ENCODE peak calls at places on chromosomes 13 and 19, in ten cellular contexts. B is endothelial cell of umbilical vein, F is ascending aorta, M is H1, A is neural progenitor cell, P is Peyer's patch, T is osteoblast, H is RWPE2, U is hepatocyte, R is psoas muscle. Q is an unnamed sample.
A peak's percentile ranks its signal among the peaks of the same experiment; 100 is the strongest.

GRCh38 chr19:5968431-5969373 is 9.2 kb downstream of the RANBP3 start:
- DNase-seq in B (peak; percentile 54), F (no peak), M (no peak), A (no peak), P (no peak), T (peak; percentile 70), H (no peak), U (no peak), R (no peak), Q (no peak)

GRCh38 chr19:42270346-42271044 is 1.4 kb downstream of the CIC start:
- DNase-seq in B (peak; percentile 72), F (peak; percentile 89), M (no peak), A (no peak), P (peak; percentile 75), T (peak; percentile 98), H (peak; percentile 89), U (no peak), R (peak; percentile 56), Q (peak; percentile 53)

GRCh38 chr19:43809762-43810696 is 7.8 kb upstream of the LYPD5 start:
- DNase-seq in B (peak; percentile 58), F (no peak), M (no peak), A (peak; percentile 71), P (no peak), T (no peak), H (no peak), U (peak; percentile 67), R (no peak), Q (no peak)

GRCh38 chr13:33193428-33193974 is 92.1 kb downstream of the STARD13 start:
- DNase-seq in B (peak; percentile 79), F (no peak), M (no peak), A (peak; percentile 73), P (no peak), T (no peak), H (no peak), U (no peak), R (no peak), Q (no peak)

GRCh38 chr13:98462241-98462882 is 114.5 kb downstream of the STK24 start:
- DNase-seq in B (no peak), F (no peak), M (no peak), A (no peak), P (no peak), T (peak; percentile 64), H (no peak), U (no peak), R (no peak), Q (no peak)

GRCh38 chr13:53405616-53406015 is 377.0 kb downstream of the OLFM4 start:
- DNase-seq in B (no peak), F (no peak), M (peak; percentile 51), A (peak; percentile 91), P (no peak), T (no peak), H (no peak), U (peak; percentile 22), R (no peak), Q (no peak)

GRCh38 chr19:34416021-34416545 is 11.9 kb downstream of the PDCD2L start:
- DNase-seq in B (no peak), F (peak; percentile 40), M (no peak), A (no peak), P (peak; percentile 9), T (no peak), H (no peak), U (no peak), R (no peak), Q (no peak)

GRCh38 chr13:66154354-66154753 is 1075.8 kb downstream of the PCDH9 start:
- DNase-seq in B (no peak), F (no peak), M (no peak), A (no peak), P (no peak), T (no peak), H (no peak), U (no peak), R (no peak), Q (no peak)

GRCh38 chr19:21581646-21582045 is 76.2 kb downstream of the ZNF429 start:
- DNase-seq in B (no peak), F (no peak), M (no peak), A (no peak), P (no peak), T (no peak), H (no peak), U (no peak), R (no peak), Q (no peak)

GRCh38 chr19:21585491-21585890 is 80.1 kb downstream of the ZNF429 start:
- DNase-seq in B (no peak), F (no peak), M (no peak), A (no peak), P (no peak), T (no peak), H (no peak), U (no peak), R (no peak), Q (no peak)

GRCh38 chr19:21584532-21584931 is 79.1 kb downstream of the ZNF429 start:
- DNase-seq in B (no peak), F (no peak), M (no peak), A (no peak), P (no peak), T (no peak), H (no peak), U (no peak), R (no peak), Q (no peak)

GRCh38 chr19:21580818-21581217 is 75.4 kb downstream of the ZNF429 start:
- DNase-seq in B (no peak), F (no peak), M (no peak), A (no peak), P (no peak), T (no peak), H (no peak), U (no peak), R (no peak), Q (no peak)

GRCh38 chr19:21580101-21580500 is 74.7 kb downstream of the ZNF429 start:
- DNase-seq in B (no peak), F (no peak), M (no peak), A (no peak), P (peak; percentile 2), T (no peak), H (no peak), U (no peak), R (no peak), Q (no peak)
- H3K9me3 ChIP-seq in B (peaks cover 11% of the 10 kb centered on the region), F (no peaks in the 10 kb centered on the region), M (no peaks in the 10 kb centered on the region), A (peaks cover 5% of the 10 kb centered on the region), P (no peaks in the 10 kb centered on the region), T (no peaks in the 10 kb centered on the region), H (peaks cover 4% of the 10 kb centered on the region), U (peaks cover 4% of the 10 kb centered on the region), R (no peaks in the 10 kb centered on the region), Q (no peaks in the 10 kb centered on the region)

DNA sequence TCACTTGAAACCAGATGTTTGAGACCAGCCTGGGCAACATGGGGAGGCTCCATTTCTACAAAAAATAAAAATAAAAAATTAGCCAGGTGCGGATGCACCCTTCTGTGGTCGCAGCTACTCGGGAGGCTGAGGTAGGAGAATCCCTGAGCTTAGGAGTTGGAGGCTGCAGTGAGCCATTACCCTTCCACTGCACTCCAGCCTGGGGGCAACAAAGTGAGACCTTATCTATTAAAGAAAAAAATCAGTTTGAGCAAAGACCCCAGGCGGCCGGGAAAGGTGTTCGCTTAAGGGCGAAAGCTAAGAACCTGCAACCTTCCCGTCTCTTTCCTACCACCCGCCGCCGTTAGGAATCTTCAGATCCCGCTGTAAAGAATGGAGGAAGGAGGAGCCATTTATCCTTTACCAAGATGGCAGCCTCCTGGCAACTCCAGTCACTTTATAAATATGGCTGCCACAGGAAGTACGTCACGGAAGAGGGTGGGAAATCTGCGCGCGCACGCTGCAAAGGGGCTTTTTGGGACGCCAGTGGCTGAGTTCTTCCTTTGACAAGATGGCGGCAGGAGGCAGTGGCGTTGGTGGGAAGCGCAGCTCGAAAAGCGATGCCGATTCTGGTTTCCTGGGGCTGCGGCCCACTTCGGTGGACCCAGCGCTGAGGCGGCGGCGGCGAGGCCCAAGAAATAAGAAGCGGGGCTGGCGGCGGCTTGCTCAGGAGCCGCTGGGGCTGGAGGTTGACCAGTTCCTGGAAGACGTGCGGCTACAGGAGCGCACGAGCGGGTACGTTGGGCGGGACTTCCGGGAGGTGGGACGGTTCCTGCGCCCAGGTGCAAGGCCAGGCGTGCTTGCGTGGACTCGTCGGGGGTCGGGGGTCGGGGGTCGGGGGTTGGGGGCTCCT is at the start of gene NOP53:
- DNase-seq in B (peak; percentile 98), F (peak; percentile 98), M (peak; percentile 98), A (peak; percentile 98), P (peak; percentile 98), T (peak; percentile 99), H (peak; percentile 87), U (peak; percentile 98), R (peak; percentile 97), Q (peak; percentile 97)
- TF ChIP-seq CTCF in B (no peak), F (no peak), M (no peak), A (no peak), P (peak; percentile 25), T (no peak), H (no peak), U (peak; percentile 1), R (no peak), Q (peak; percentile 22)

GRCh38 chr19:12350185-12350889 is 15.1 kb downstream of the ZNF442 start:
- DNase-seq in B (no peak), F (no peak), M (no peak), A (no peak), P (no peak), T (no peak), H (no peak), U (no peak), R (no peak), Q (no peak)

GRCh38 chr19:12345197-12345596 is 11.8 kb upstream of the ZNF563 start:
- DNase-seq in B (no peak), F (no peak), M (no peak), A (no peak), P (no peak), T (no peak), H (no peak), U (no peak), R (no peak), Q (no peak)

GRCh38 chr19:12353375-12353774 is 12.1 kb downstream of the ZNF442 start:
- DNase-seq in B (no peak), F (no peak), M (no peak), A (no peak), P (no peak), T (no peak), H (no peak), U (no peak), R (no peak), Q (no peak)

GRCh38 chr19:12346896-12347295 is 13.5 kb upstream of the ZNF563 start:
- DNase-seq in B (no peak), F (no peak), M (no peak), A (no peak), P (no peak), T (no peak), H (no peak), U (no peak), R (no peak), Q (no peak)

DNA sequence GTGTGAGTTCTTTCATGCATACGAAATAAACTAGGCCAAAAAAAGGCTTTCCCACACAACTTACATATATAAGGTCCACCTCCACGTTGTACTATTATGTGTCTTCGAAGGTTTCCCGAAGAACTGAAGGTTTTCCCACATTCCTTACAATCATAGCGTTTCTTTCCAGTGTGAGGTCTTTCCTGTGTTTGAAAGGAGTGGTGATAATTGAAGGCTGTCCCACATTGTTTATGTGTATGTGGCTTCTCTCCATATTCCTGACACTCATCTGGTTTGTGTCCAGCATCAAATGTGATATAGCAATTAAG is 14.6 kb downstream of the ZNF442 start:
- DNase-seq in B (no peak), F (no peak), M (no peak), A (no peak), P (no peak), T (no peak), H (no peak), U (no peak), R (no peak), Q (no peak)
- H3K9me3 ChIP-seq in B (peaks cover 12% of the 10 kb centered on the region), F (peaks cover 63% of the 10 kb centered on the region), M (peaks cover 66% of the 10 kb centered on the region), A (peaks cover 50% of the 10 kb centered on the region), P (no peaks in the 10 kb centered on the region), T (peaks cover 41% of the 10 kb centered on the region), H (peaks cover 35% of the 10 kb centered on the region), U (peaks cover 47% of the 10 kb centered on the region), R (peaks cover 64% of the 10 kb centered on the region), Q (no peaks in the 10 kb centered on the region)

DNA sequence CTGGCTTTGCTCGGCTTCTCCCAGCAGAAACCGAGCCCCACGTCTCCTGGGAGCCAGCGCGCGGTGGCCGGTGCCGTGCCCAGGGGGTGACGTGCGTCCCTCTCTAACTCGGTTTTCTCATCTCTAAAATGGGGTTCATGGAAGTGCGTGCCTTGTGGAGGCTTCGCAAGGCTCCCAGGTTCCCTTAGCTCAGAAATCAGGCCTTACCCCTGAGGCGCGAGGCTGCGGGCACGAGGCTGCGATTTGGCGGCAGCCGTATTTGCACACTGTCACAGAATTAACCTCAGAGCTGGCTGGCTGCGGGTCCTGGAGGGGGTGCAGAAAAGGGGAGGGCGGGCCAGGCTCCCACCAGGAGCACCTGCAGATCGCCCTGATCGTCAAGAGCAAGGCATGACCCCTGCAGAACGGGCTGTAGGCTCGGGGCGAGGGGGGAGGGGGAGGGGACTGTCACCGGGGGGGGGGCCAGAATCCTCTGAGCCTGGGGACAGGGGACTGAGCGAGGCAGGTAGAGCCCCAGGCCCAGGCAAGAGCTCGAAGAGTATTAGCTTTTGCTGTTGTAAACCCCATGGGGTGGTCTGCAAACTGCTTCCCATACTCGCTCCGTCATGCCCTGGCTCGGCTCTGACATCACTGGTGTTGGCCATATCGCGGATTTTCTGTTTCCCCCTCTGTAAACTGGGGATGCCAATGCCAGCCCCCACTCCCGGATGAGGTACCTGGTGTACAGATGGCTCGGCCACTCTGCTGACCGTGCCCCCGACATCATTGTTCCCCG is 62.2 kb downstream of the CCNE1 start:
- DNase-seq in B (no peak), F (no peak), M (no peak), A (no peak), P (no peak), T (no peak), H (no peak), U (no peak), R (no peak), Q (no peak)
- TF ChIP-seq CTCF in B (no peak), F (no peak), M (no peak), A (peak; percentile 2), P (no peak), T (no peak), H (peak; percentile 60), U (no peak), R (no peak), Q (no peak)

Q was measured in uterus.